ENCODE peak calls at places on chromosomes 16 and 17, in four cellular contexts. One of them, this sample, is unnamed.
A peak's percentile ranks its signal among the peaks of the same experiment; 100 is the strongest.

GRCh38 chr16:28192811-28193529 is 18.8 kb downstream of the XPO6 start:
- DNase-seq in K562: no peak
- DNase-seq in HepG2: no peak
- DNase-seq in GM12878: no peak
- DNase-seq in this sample: no peak

GRCh38 chr17:55520402-55520801 is 9.2 kb upstream of the SMIM36 start:
- DNase-seq in K562: no peak
- DNase-seq in HepG2: no peak
- DNase-seq in GM12878: no peak
- DNase-seq in this sample: no peak

GRCh38 chr16:74990832-74991231 is 5.9 kb upstream of the WDR59 start:
- DNase-seq in K562: no peak
- DNase-seq in HepG2: no peak
- DNase-seq in GM12878: no peak
- DNase-seq in this sample: no peak

GRCh38 chr17:35588196-35588920 is 1.2 kb downstream of the AP2B1 start:
- DNase-seq in K562: peak; percentile 73
- DNase-seq in HepG2: no peak
- DNase-seq in GM12878: no peak
- DNase-seq in this sample: no peak

GRCh38 chr16:89358030-89359005 is 132.0 kb downstream of the ANKRD11 start:
- DNase-seq in K562: no peak
- DNase-seq in HepG2: no peak
- DNase-seq in GM12878: no peak
- DNase-seq in this sample: no peak

GRCh38 chr17:28747046-28747691 is 3.4 kb downstream of the TRAF4 start:
- DNase-seq in K562: no peak
- DNase-seq in HepG2: no peak
- DNase-seq in GM12878: no peak
- DNase-seq in this sample: no peak

GRCh38 chr17:49390548-49391324 is 23.9 kb downstream of the PHB1 start:
- DNase-seq in K562: peak; percentile 73
- DNase-seq in HepG2: peak; percentile 46
- DNase-seq in GM12878: no peak
- DNase-seq in this sample: no peak

GRCh38 chr16:23145608-23146007 is 3.6 kb downstream of the USP31 start:
- DNase-seq in K562: no peak
- DNase-seq in HepG2: no peak
- DNase-seq in GM12878: no peak
- DNase-seq in this sample: no peak

GRCh38 chr17:63537991-63538692 is 12.1 kb upstream of the DCAF7 start:
- DNase-seq in K562: no peak
- DNase-seq in HepG2: no peak
- DNase-seq in GM12878: no peak
- DNase-seq in this sample: peak; percentile 56

GRCh38 chr17:1957037-1957436 is 68.1 kb downstream of the RTN4RL1 start:
- DNase-seq in K562: no peak
- DNase-seq in HepG2: no peak
- DNase-seq in GM12878: no peak
- DNase-seq in this sample: no peak
- TF ChIP-seq CREM in K562: no peak
- TF ChIP-seq CREM in HepG2: no peak
- TF ChIP-seq CREM in GM12878: no peak
- TF ChIP-seq CREM in this sample: no peak

DNA sequence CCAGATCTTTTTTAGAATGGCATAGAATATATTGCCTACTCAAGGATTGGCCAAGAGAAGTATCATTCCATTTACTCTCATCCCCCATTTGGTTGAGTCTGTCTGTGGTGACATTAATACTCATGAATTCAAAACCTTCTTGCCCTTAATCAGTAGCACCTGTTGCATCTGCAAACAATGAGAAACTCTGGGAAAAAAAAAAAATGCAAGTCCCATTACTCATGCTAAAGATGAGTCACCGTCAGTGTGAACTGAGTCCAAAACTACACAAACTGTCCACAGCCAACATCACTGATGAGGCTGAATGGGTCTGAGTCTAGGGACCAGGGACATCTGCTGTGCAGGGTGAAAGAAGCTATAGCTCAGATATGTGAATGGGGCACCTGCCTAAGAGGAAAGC is 96.9 kb upstream of the ADAMTS18 start:
- DNase-seq in K562: no peak
- DNase-seq in HepG2: no peak
- DNase-seq in GM12878: no peak
- DNase-seq in this sample: no peak
- TF ChIP-seq MAX in K562: no peak
- TF ChIP-seq MAX in HepG2: no peak
- TF ChIP-seq MAX in GM12878: no peak
- TF ChIP-seq MAX in this sample: no peak

DNA sequence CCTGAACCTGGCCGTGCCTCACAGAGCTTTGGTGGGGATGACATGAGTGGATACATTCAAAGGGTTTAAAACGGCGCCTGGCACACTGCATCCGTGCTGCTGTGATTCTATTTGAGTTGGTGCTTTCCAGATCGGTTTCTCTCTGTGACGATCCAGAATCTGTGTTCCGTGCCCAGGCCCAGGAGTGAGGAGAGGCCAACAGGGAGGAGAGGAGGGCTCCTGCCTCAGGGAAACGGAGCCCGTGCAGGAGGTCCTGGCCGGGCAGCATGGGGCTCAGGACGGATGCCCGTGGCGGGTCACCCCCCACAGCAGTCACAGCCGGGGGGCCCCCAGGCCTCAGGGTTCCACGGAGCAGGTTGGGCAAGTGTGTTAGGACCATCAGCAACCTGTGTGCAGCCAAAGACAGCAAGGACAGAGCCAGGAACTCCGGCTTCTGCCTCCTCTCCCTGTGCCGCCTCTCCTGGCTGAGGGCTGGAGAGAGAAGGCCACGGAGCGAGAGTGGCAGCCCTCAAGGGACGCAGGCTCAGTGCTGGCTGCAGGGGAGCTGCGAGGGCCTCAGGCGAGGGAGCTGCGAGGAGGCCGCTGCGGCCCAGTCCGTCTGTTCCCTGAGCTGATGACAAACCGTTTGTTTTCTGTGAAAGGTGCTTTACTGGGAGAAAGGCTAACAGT is 99.3 kb downstream of the METRNL start:
- DNase-seq in K562: no peak
- DNase-seq in HepG2: no peak
- DNase-seq in GM12878: no peak
- DNase-seq in this sample: peak; percentile 10
- TF ChIP-seq CREM in K562: no peak
- TF ChIP-seq CREM in HepG2: no peak
- TF ChIP-seq CREM in GM12878: no peak
- TF ChIP-seq CREM in this sample: no peak

GRCh38 chr17:76451480-76451879 is 1.5 kb downstream of the UBE2O start:
- DNase-seq in K562: peak; percentile 25
- DNase-seq in HepG2: no peak
- DNase-seq in GM12878: no peak
- DNase-seq in this sample: no peak

GRCh38 chr17:76452102-76452645 is 778 bp downstream of the UBE2O start:
- DNase-seq in K562: peak; percentile 42
- DNase-seq in HepG2: no peak
- DNase-seq in GM12878: no peak
- DNase-seq in this sample: no peak

GRCh38 chr17:76447931-76448652 is 4.9 kb downstream of the UBE2O start:
- DNase-seq in K562: no peak
- DNase-seq in HepG2: no peak
- DNase-seq in GM12878: no peak
- DNase-seq in this sample: no peak

GRCh38 chr17:76446449-76447231 is 6.3 kb downstream of the UBE2O start:
- DNase-seq in K562: peak; percentile 74
- DNase-seq in HepG2: peak; percentile 84
- DNase-seq in GM12878: no peak
- DNase-seq in this sample: no peak

DNA sequence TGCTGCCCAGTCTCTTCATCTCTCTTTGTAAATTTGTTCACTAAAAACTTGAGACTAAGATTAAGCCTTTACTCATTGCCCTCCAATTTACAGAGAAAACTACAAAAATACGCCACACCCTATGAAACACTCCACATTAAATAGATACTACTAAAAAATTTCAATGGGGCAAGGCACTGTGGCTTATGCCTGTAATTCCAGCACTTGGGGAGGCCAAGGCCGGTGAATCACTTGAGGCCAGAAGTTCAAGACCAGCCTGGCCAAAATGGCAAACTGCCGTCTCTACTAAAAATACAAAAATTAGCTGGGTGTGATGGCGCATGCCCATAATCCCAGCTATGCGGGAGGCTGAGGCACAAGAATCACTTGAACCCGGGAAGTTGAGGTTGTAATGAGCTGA is 3.8 kb downstream of the UBE2O start:
- DNase-seq in K562: no peak
- DNase-seq in HepG2: no peak
- DNase-seq in GM12878: no peak
- DNase-seq in this sample: no peak
- TF ChIP-seq MAX in K562: no peak
- TF ChIP-seq MAX in HepG2: no peak
- TF ChIP-seq MAX in GM12878: no peak
- TF ChIP-seq MAX in this sample: no peak

DNA sequence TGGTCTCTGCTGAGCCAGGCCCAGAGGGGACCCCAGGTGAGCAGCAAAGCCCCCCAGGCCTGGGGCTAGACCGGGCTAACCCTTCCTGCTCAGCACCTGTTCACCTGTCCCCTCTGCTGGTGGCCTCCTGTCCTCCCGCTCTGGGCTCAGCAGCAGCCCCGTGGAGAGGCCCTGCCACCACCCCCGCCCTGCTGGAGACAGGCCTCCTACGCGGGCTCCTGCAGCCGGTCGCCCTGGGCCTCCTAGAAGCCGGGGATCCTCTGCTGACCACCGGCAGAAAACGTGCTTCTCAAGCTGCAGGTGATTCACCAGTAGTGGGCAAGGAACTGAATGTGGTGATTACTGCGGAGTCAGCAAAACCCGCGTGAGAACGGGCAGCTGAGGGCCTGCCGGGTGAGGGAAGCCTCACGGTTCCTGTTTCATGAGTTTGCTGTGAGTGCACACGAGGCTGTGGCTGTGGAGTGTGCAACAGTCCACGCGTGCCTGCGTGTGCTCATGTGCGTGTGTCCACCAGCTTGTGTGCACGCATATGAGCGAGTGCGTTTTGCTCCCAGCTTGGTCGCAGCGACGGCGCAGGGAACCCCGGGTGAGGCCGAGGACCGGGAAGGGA is 792 bp downstream of the SECTM1 start:
- DNase-seq in K562: peak; percentile 59
- DNase-seq in HepG2: no peak
- DNase-seq in GM12878: no peak
- DNase-seq in this sample: no peak
- TF ChIP-seq CREM in K562: no peak
- TF ChIP-seq CREM in HepG2: no peak
- TF ChIP-seq CREM in GM12878: no peak
- TF ChIP-seq CREM in this sample: no peak

DNA sequence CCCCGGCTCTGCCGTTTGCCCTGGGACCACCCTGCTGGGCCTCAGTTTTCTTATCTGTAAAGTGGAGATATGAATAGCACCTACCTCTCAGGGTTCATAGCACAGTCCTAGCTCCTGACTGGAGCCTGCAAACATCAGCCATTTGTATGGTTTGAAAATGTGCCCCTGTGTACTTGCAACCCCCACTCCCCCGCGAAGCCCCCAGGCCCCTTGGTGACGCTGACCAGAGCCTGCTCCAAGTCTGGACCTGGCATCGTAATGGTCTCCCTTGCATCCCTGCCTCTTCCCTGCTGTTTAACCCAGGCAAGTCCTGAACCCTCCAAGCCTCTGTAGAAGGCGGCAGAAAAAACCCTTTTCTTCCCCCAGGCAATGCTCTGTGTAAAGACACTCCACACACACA is 128.0 kb downstream of the IRF8 start:
- DNase-seq in K562: no peak
- DNase-seq in HepG2: no peak
- DNase-seq in GM12878: no peak
- DNase-seq in this sample: no peak
- TF ChIP-seq MAX in K562: no peak
- TF ChIP-seq MAX in HepG2: no peak
- TF ChIP-seq MAX in GM12878: no peak
- TF ChIP-seq MAX in this sample: no peak